ENCODE peak calls at places on chromosome 2, in ten cellular contexts. I is GM23338; Q is A549; U is BJ; S is AG04449; M is cardiac muscle cell; D is AG04450; X is CD8-positive, alpha-beta T cell; E is neural progenitor cell; R is fibroblast of pulmonary artery. Z is an unnamed sample.

GRCh38 chr2:63424329-63425078 is 163.8 kb downstream of the WDPCP start:
- DNase-seq in I (peak), X (no peak), M (peak), D (no peak), U (no peak), Q (peak), R (peak), E (peak), S (no peak), Z (no peak)

GRCh38 chr2:3349211-3349693 is 28.4 kb downstream of the EIPR1 start:
- DNase-seq in I (no peak), R (peak), D (no peak), U (no peak), Q (no peak), M (peak), S (no peak), E (no peak), X (no peak), Z (no peak)

GRCh38 chr2:172753610-172754009 is 18.0 kb downstream of the RAPGEF4 start:
- DNase-seq in D (no peak), U (no peak), X (no peak), R (no peak), I (no peak), M (no peak), S (no peak), E (no peak), Q (no peak), Z (no peak)

GRCh38 chr2:240532032-240532775 is 25.6 kb downstream of the ANKMY1 start:
- DNase-seq in I (no peak), M (no peak), Q (no peak), U (no peak), D (no peak), R (no peak), X (no peak), S (no peak), E (no peak), Z (no peak)

GRCh38 chr2:191345788-191346187 is 100.6 kb downstream of the MYO1B start:
- DNase-seq in D (no peak), M (no peak), R (peak), Q (no peak), X (no peak), S (no peak), U (no peak), I (no peak), E (no peak), Z (no peak)

GRCh38 chr2:133044556-133044955 is 374.6 kb upstream of the LYPD1 start:
- DNase-seq in M (no peak), Q (no peak), S (no peak), D (no peak), R (no peak), I (no peak), X (no peak), U (no peak), E (no peak), Z (no peak)

GRCh38 chr2:101560780-101561315 is 85.9 kb upstream of the RFX8 start:
- DNase-seq in E (no peak), I (no peak), S (no peak), D (no peak), X (no peak), Q (no peak), R (no peak), M (no peak), U (no peak), Z (no peak)

GRCh38 chr2:168194784-168195522 is 52.4 kb downstream of the STK39 start:
- DNase-seq in Q (no peak), D (no peak), X (no peak), E (no peak), U (no peak), I (no peak), M (no peak), S (no peak), R (no peak), Z (no peak)

GRCh38 chr2:235472443-235472842 is 21.4 kb upstream of the AGAP1 start:
- DNase-seq in R (no peak), I (no peak), Q (no peak), M (no peak), U (no peak), D (no peak), E (no peak), S (no peak), X (no peak), Z (no peak)

GRCh38 chr2:107936427-107937359 is 49.6 kb upstream of the SLC5A7 start:
- DNase-seq in D (no peak), U (no peak), I (peak), X (no peak), E (peak), S (no peak), M (peak), R (peak), Q (no peak), Z (no peak)

GRCh38 chr2:290090-290722 is 2.3 kb upstream of the ALKAL2 start:
- DNase-seq in E (peak), X (peak), S (peak), R (peak), M (peak), U (no peak), D (peak), Q (peak), I (peak), Z (peak)

GRCh38 chr2:15927546-15928218 is 12.7 kb upstream of the MYCN start:
- DNase-seq in M (no peak), Q (no peak), S (no peak), U (no peak), R (no peak), E (peak), D (no peak), I (no peak), X (no peak), Z (no peak)

GRCh38 chr2:232349546-232349945 is 29.0 kb upstream of the ALPP start:
- DNase-seq in R (no peak), X (no peak), E (no peak), Q (no peak), U (no peak), D (no peak), M (no peak), I (no peak), S (no peak), Z (no peak)

GRCh38 chr2:52632543-52632942 is 1135.1 kb upstream of the CHAC2 start:
- DNase-seq in D (no peak), S (no peak), Q (no peak), X (no peak), U (no peak), M (no peak), R (no peak), I (peak), E (peak), Z (no peak)

GRCh38 chr2:26922638-26923466 is 47.6 kb upstream of the MAPRE3 start:
- DNase-seq in I (peak), D (no peak), Q (peak), X (peak), U (no peak), E (peak), M (peak), R (peak), S (no peak), Z (no peak)

GRCh38 chr2:30270166-30270565 is 38.8 kb downstream of the LBH start:
- DNase-seq in R (no peak), I (no peak), X (no peak), E (no peak), D (no peak), S (no peak), Q (no peak), M (no peak), U (no peak), Z (no peak)

GRCh38 chr2:193517615-193518014 is 1322.9 kb upstream of the TMEFF2 start:
- DNase-seq in R (peak), U (no peak), X (no peak), S (no peak), Q (no peak), E (no peak), I (no peak), M (no peak), D (no peak), Z (no peak)

GRCh38 chr2:176395273-176395854 is 126.1 kb downstream of the MTX2 start:
- DNase-seq in M (no peak), I (no peak), Q (no peak), U (no peak), S (no peak), X (no peak), R (no peak), D (no peak), E (no peak), Z (no peak)

GRCh38 chr2:158539176-158539895 is 82.6 kb downstream of the PKP4 start:
- DNase-seq in X (no peak), R (peak), D (peak), Q (no peak), M (peak), I (no peak), U (peak), E (no peak), S (peak), Z (peak)

GRCh38 chr2:202064206-202064880 is 8.7 kb upstream of the KIAA2012 start:
- DNase-seq in I (peak), S (no peak), R (peak), D (peak), U (peak), E (peak), M (peak), X (no peak), Q (no peak), Z (peak)

GRCh38 chr2:54534191-54534590 is 78.1 kb downstream of the SPTBN1 start:
- DNase-seq in X (no peak), S (no peak), U (no peak), Q (no peak), D (no peak), R (no peak), M (no peak), I (no peak), E (no peak), Z (no peak)

GRCh38 chr2:175373001-175373727 is 191.7 kb upstream of the ATP5MC3 start:
- DNase-seq in S (no peak), R (peak), E (no peak), Q (no peak), X (no peak), M (peak), D (no peak), I (peak), U (peak), Z (peak)

GRCh38 chr2:34193164-34193563 is 594.1 kb upstream of the FAM98A start:
- DNase-seq in I (no peak), M (no peak), D (no peak), U (no peak), R (no peak), Q (no peak), S (no peak), E (no peak), X (no peak), Z (no peak)

GRCh38 chr2:27427863-27428212 is 593 bp upstream of the NRBP1 start:
- DNase-seq in U (no peak), Q (no peak), E (no peak), M (no peak), I (no peak), X (no peak), S (no peak), D (no peak), R (no peak), Z (no peak)

GRCh38 chr2:30780776-30781330 is 26.4 kb downstream of the CAPN13 start:
- DNase-seq in Q (no peak), R (no peak), S (no peak), M (no peak), X (no peak), E (no peak), I (no peak), U (no peak), D (no peak), Z (no peak)

GRCh38 chr2:70247364-70248144 is 874 bp downstream of the TIA1 start:
- DNase-seq in S (no peak), X (no peak), M (peak), R (peak), D (no peak), Q (no peak), U (no peak), I (no peak), E (peak), Z (no peak)

GRCh38 chr2:225994748-225995405 is 595.4 kb downstream of the NYAP2 start:
- DNase-seq in I (no peak), E (no peak), D (no peak), X (no peak), Q (no peak), R (peak), S (no peak), M (no peak), U (no peak), Z (no peak)

GRCh38 chr2:188765522-188765921 is 208.7 kb upstream of the COL3A1 start:
- DNase-seq in U (no peak), S (no peak), D (no peak), M (peak), I (peak), E (peak), R (peak), X (no peak), Q (no peak), Z (no peak)

GRCh38 chr2:235468978-235469694 is 24.7 kb upstream of the AGAP1 start:
- DNase-seq in X (no peak), D (peak), Q (peak), E (peak), M (peak), I (peak), U (peak), R (peak), S (peak), Z (peak)

GRCh38 chr2:215664847-215665525 is 229.1 kb upstream of the FN1 start:
- DNase-seq in M (peak), I (no peak), U (peak), D (peak), Q (peak), E (no peak), X (no peak), S (peak), R (peak), Z (peak)

GRCh38 chr2:75429036-75429435 is 131.7 kb downstream of the EVA1A start:
- DNase-seq in X (no peak), Q (no peak), D (no peak), U (no peak), E (no peak), R (no peak), S (no peak), I (no peak), M (no peak), Z (no peak)

GRCh38 chr2:75428627-75429026 is 132.1 kb downstream of the EVA1A start:
- DNase-seq in U (no peak), M (no peak), S (no peak), I (no peak), E (no peak), R (no peak), D (no peak), Q (no peak), X (no peak), Z (no peak)

GRCh38 chr2:75428060-75428459 is 132.7 kb downstream of the EVA1A start:
- DNase-seq in U (no peak), D (no peak), X (no peak), S (no peak), Q (no peak), E (no peak), I (no peak), R (no peak), M (peak), Z (no peak)

DNA sequence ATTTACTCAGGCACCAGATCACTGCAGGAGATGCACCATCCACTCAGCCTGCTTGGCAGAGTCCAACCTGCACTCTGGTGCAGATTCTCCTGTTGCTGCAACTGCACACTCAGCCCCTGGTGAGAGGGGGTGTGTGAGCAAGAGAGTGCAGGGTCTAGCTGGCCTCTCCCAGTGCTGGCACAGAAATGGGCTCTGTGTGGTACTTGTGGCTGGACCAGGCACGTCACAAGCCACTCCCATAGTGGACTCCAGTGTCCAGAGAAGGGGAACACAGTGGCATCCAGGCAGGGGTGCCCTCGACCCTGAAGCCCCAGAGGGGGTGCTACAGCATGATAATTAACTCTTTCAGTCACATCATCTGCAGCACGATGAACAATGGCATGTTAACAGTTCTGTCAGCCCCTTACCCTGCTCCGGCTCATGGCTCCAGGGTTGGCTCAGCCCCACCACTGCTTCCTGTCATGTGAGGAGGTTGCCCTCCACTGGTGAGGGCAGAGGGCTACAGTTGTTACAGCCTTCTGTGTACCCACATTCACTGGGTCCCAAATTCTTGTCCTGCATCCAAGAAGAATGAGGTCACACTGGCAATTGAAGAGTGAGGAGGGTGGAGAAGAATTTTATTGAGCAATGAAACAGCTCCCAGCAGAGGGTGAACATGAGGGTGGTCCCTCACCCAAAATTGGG is 135.7 kb downstream of the EVA1A start:
- DNase-seq in R (peak), X (no peak), I (peak), S (no peak), D (no peak), Q (no peak), U (no peak), M (peak), E (peak), Z (no peak)
- TF ChIP-seq CTCF in R (no peak), X (no peak), I (peak), S (peak), D (no peak), Q (peak), U (peak), M (no peak), E (peak), Z (peak)

GRCh38 chr2:181306785-181307184 is 150.4 kb upstream of the ITGA4 start:
- DNase-seq in S (no peak), R (no peak), U (no peak), E (no peak), I (no peak), Q (no peak), D (no peak), X (no peak), M (no peak), Z (no peak)

GRCh38 chr2:181307203-181307991 is 149.8 kb upstream of the ITGA4 start:
- DNase-seq in X (no peak), I (no peak), U (no peak), D (no peak), S (no peak), M (no peak), Q (no peak), R (no peak), E (no peak), Z (no peak)

GRCh38 chr2:181309576-181309975 is 147.6 kb upstream of the ITGA4 start:
- DNase-seq in D (no peak), E (no peak), S (no peak), U (no peak), R (no peak), X (no peak), I (no peak), M (no peak), Q (no peak), Z (no peak)

GRCh38 chr2:181309161-181309560 is 148.0 kb upstream of the ITGA4 start:
- DNase-seq in S (no peak), D (no peak), X (no peak), Q (no peak), I (no peak), M (no peak), E (no peak), R (no peak), U (no peak), Z (no peak)

DNA sequence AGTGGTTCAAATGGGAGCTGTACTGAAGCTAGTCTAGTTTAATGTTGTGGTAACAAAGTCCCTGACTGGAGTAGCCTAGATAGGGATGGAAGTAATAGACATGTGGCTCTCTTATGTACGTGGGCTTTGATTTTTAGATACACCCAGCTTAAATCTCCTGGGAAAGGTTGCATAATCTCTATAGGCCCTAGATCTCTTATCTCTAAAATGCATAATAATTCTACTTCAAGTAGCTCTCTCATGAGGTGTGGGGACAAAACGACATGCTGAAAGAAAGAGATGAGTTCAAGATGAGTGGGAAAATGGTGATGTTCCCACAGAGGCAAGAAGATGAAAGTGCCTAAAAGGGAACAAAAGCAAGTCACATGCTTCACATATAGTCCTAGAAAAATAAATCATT is 148.5 kb upstream of the ITGA4 start:
- DNase-seq in X (no peak), S (no peak), D (no peak), I (no peak), U (no peak), M (no peak), R (no peak), E (no peak), Q (no peak), Z (no peak)
- H3K4me3 ChIP-seq in X (peak), S (no peak), D (no peak), I (no peak), U (no peak), M (no peak), R (no peak), E (no peak), Q (no peak), Z (no peak)

GRCh38 chr2:164046040-164046439 is 310.2 kb upstream of the FIGN start:
- DNase-seq in I (no peak), S (no peak), D (no peak), R (no peak), E (no peak), M (no peak), X (no peak), U (no peak), Q (no peak), Z (no peak)

GRCh38 chr2:164044637-164045036 is 308.8 kb upstream of the FIGN start:
- DNase-seq in U (no peak), X (no peak), Q (no peak), S (no peak), I (no peak), E (no peak), D (no peak), M (peak), R (peak), Z (no peak)

GRCh38 chr2:164054651-164055050 is 318.8 kb upstream of the FIGN start:
- DNase-seq in E (no peak), I (no peak), M (no peak), S (no peak), X (no peak), R (no peak), D (no peak), U (no peak), Q (no peak), Z (no peak)

DNA sequence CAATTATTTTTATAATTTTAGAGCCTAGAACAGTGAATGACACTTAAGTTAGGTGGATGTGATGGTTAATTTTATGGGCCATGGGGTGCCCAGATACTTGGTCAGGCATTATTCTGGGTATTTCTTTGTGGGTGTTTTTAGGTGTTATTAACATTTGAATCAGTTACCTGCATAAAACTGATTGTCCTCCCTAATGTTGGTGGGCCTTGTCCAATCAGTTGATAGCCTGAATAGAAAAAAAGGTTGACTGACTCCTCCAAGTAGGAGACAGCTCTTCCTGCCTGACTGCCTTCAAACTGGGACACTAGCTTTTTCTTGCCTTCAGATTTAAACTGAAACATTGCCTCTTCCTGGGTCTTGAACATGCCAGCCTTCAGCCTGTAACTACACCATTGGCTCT is 312.9 kb upstream of the FIGN start:
- DNase-seq in D (no peak), X (no peak), Q (no peak), E (no peak), S (no peak), U (no peak), I (no peak), R (no peak), M (no peak), Z (no peak)
- TF ChIP-seq CTCF in D (no peak), X (no peak), Q (no peak), E (no peak), S (no peak), U (no peak), I (no peak), R (no peak), M (no peak), Z (no peak)

DNA sequence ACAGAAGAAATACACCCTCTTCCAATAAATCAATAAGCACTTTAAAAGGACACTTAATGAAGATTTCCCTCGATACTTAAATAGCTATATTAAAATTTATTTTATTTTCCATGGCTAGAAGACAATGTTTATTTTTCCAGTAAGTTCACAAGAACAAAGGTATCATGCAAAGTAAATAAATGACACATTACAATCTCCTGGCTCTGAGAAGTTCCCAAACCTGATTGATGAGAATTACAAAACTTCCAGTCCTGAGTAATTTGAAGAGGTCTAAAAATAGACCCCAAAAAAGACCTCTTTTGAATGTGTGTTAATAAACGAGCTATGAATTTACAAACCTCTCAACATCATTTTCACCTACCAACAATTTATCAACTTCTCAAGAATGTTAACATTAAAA is 1.5 kb upstream of the PEX13 start:
- DNase-seq in U (no peak), R (no peak), E (no peak), Q (no peak), X (no peak), S (no peak), D (no peak), I (no peak), M (no peak), Z (no peak)
- H3K4me3 ChIP-seq in U (no peak), R (peak), E (peak), Q (peak), X (no peak), S (peak), D (no peak), I (peak), M (peak), Z (no peak)